ENCODE peak calls at places on chromosome 9, in ten cellular contexts. Y is retinal pigment epithelial cell, S is cardiac fibroblast, W is MCF 10A, P is heart left ventricle, I is left ventricle myocardium inferior, H is foreskin keratinocyte, V is BJ, R is GM10248, N is heart right ventricle. J is an unnamed sample.

GRCh38 chr9:3441197-3441816 is 84.5 kb downstream of the RFX3 start:
- DNase-seq in W (peak; percentile 68), H (peak; percentile 46), N (peak; percentile 13), R (peak; percentile 44), Y (peak; percentile 24), I (no peak), V (no peak), P (peak; percentile 16), S (peak; percentile 86), J (peak; percentile 18)

GRCh38 chr9:111187376-111187775 is 142.6 kb downstream of the OR2K2 start:
- DNase-seq in N (no peak), S (no peak), H (no peak), P (no peak), R (no peak), V (peak; percentile 52), Y (no peak), W (no peak), I (no peak), J (no peak)

GRCh38 chr9:94860678-94861588 is 134.4 kb downstream of the AOPEP start:
- DNase-seq in W (no peak), I (no peak), V (peak; percentile 65), H (no peak), R (peak; percentile 83), P (peak; percentile 31), S (peak; percentile 74), N (no peak), Y (no peak), J (no peak)

GRCh38 chr9:128389395-128390149 is 18.4 kb downstream of the URM1 start:
- DNase-seq in Y (no peak), V (no peak), S (no peak), N (no peak), I (no peak), H (no peak), P (no peak), R (no peak), W (no peak), J (no peak)

GRCh38 chr9:133792721-133793470 is 54.7 kb upstream of the SARDH start:
- DNase-seq in I (peak; percentile 79), W (peak; percentile 68), H (peak; percentile 11), R (peak; percentile 89), V (peak; percentile 12), P (peak; percentile 80), S (peak; percentile 84), Y (peak; percentile 2), N (peak; percentile 77), J (peak; percentile 14)

GRCh38 chr9:131678499-131679111 is 61.3 kb downstream of the RAPGEF1 start:
- DNase-seq in V (peak; percentile 92), W (peak; percentile 96), H (peak; percentile 94), Y (peak; percentile 94), S (peak; percentile 95), P (peak; percentile 71), R (peak; percentile 87), N (peak; percentile 69), I (peak; percentile 69), J (peak; percentile 81)

GRCh38 chr9:122007837-122008236 is 85.3 kb downstream of the TTLL11 start:
- DNase-seq in Y (no peak), R (no peak), S (no peak), H (no peak), W (no peak), N (no peak), V (no peak), I (no peak), P (no peak), J (no peak)

GRCh38 chr9:20740304-20740703 is 56.2 kb downstream of the FOCAD start:
- DNase-seq in R (no peak), P (no peak), V (no peak), I (no peak), H (no peak), W (no peak), S (no peak), Y (no peak), N (no peak), J (no peak)

GRCh38 chr9:130414910-130415746 is 29.6 kb upstream of the ASS1 start:
- DNase-seq in H (no peak), Y (no peak), R (no peak), P (no peak), W (no peak), I (no peak), N (no peak), S (no peak), V (no peak), J (no peak)

GRCh38 chr9:89869774-89870173 is 265.0 kb downstream of the GADD45G start:
- DNase-seq in I (no peak), R (no peak), P (no peak), H (no peak), S (no peak), V (no peak), W (no peak), Y (no peak), N (no peak), J (no peak)
- TF ChIP-seq CTCF in I (no peak), R (no peak), P (no peak), H (no peak), S (no peak), V (no peak), W (no peak), Y (no peak), N (no peak), J (peak; percentile 5)

GRCh38 chr9:18824095-18824666 is 208.8 kb downstream of the SAXO1 start:
- DNase-seq in Y (no peak), V (no peak), S (peak; percentile 20), I (no peak), R (no peak), H (no peak), W (peak; percentile 45), P (no peak), N (no peak), J (no peak)
- TF ChIP-seq CTCF in Y (peak; percentile 40), V (peak; percentile 40), S (peak; percentile 21), I (no peak), R (peak; percentile 9), H (peak; percentile 62), W (peak; percentile 47), P (peak; percentile 18), N (no peak), J (peak; percentile 37)

GRCh38 chr9:77827104-77827784 is 179.1 kb upstream of the GNA14 start:
- DNase-seq in W (no peak), I (no peak), H (no peak), N (no peak), V (no peak), Y (no peak), S (no peak), R (peak; percentile 15), P (no peak), J (no peak)
- TF ChIP-seq CTCF in W (no peak), I (no peak), H (no peak), N (no peak), V (no peak), Y (no peak), S (no peak), R (no peak), P (no peak), J (no peak)

GRCh38 chr9:109969559-109970237 is 189.7 kb downstream of the PALM2AKAP2 start:
- DNase-seq in R (no peak), V (no peak), Y (no peak), N (peak; percentile 30), I (no peak), S (no peak), H (no peak), P (no peak), W (no peak), J (no peak)

GRCh38 chr9:109968702-109969450 is 188.9 kb downstream of the PALM2AKAP2 start:
- DNase-seq in I (no peak), R (no peak), Y (no peak), V (no peak), W (peak; percentile 26), H (peak; percentile 18), S (peak; percentile 44), N (peak; percentile 38), P (peak; percentile 37), J (no peak)

GRCh38 chr9:109966643-109967368 is 186.8 kb downstream of the PALM2AKAP2 start:
- DNase-seq in I (no peak), P (no peak), N (no peak), S (no peak), Y (no peak), V (no peak), W (no peak), R (peak; percentile 45), H (no peak), J (no peak)

GRCh38 chr9:109968332-109968657 is 188.3 kb downstream of the PALM2AKAP2 start:
- DNase-seq in H (no peak), P (no peak), R (peak; percentile 35), I (no peak), W (no peak), V (no peak), Y (no peak), N (no peak), S (no peak), J (no peak)

DNA sequence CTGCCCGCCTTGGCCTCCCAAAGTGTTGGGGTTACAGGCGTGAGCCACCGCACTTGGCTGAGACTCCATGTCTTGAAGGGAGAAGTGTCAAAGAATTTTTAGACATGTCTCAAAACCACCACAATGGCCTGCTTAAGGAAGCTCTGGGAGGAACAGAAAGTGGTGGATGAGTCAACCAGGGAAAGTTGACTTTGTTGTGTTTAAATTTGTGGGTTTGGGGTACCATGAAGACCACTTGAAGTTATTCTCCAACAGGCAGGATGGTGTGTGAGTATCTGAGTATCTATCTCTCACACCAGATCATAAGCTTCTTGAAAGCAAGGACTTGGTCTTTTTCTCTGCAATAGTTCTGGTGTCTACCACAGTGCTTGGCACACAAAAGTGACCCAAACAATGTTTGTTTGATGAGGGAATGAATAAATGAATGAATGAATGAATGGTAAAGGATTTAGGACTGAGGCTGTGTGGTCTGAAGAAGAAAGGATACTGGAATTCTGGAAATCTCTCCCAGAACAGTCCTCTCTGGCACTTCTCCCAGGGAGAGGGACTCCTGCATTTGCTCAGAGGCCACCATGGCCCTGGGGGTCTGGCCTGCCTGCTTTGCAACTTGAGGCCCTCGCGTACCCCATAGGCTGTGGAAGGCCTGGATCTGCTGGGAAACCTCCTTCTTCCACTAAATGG is 187.8 kb downstream of the PALM2AKAP2 start:
- DNase-seq in R (peak; percentile 43), H (no peak), S (no peak), P (no peak), Y (no peak), V (no peak), N (no peak), W (no peak), I (no peak), J (no peak)
- TF ChIP-seq CTCF in R (no peak), H (no peak), S (no peak), P (no peak), Y (no peak), V (no peak), N (no peak), W (no peak), I (no peak), J (no peak)

GRCh38 chr9:98365227-98365669 is 109.8 kb upstream of the TBC1D2 start:
- DNase-seq in V (no peak), W (peak; percentile 44), N (no peak), P (no peak), S (peak; percentile 95), R (peak; percentile 11), I (no peak), Y (no peak), H (peak; percentile 31), J (no peak)
- TF ChIP-seq CTCF in V (peak; percentile 46), W (peak; percentile 51), N (peak; percentile 15), P (peak; percentile 31), S (peak; percentile 74), R (peak; percentile 17), I (peak; percentile 31), Y (peak; percentile 51), H (peak; percentile 66), J (peak; percentile 37)

J was measured in kidney epithelial cell.